ENCODE peak calls at places on chromosomes 5 and 9, in six cellular contexts. U, S, I, L, Z and W are unnamed samples.

GRCh38 chr9:86660146-86660545 is 287.2 kb downstream of the GAS1 start:
- DNase-seq in U (peak; percentile 87), S (no peak), I (no peak), L (no peak), Z (no peak), W (no peak)

GRCh38 chr9:103941104-103941503 is 153.0 kb upstream of the SMC2 start:
- DNase-seq in U (no peak), S (no peak), I (no peak), L (no peak), Z (no peak), W (no peak)

GRCh38 chr5:149079883-149080282 is 17.0 kb upstream of the SH3TC2 start:
- DNase-seq in U (peak; percentile 32), S (no peak), I (peak; percentile 86), L (no peak), Z (no peak), W (no peak)

GRCh38 chr5:113084402-113085083 is 107.9 kb downstream of the DCP2 start:
- DNase-seq in U (no peak), S (no peak), I (peak; percentile 26), L (no peak), Z (no peak), W (no peak)

GRCh38 chr5:92758552-92758951 is 822.5 kb downstream of the NR2F1-AS1 start:
- DNase-seq in U (peak; percentile 73), S (no peak), I (peak; percentile 47), L (no peak), Z (no peak), W (no peak)

GRCh38 chr9:71895955-71896354 is 15.0 kb downstream of the ABHD17B start:
- DNase-seq in U (no peak), S (no peak), I (no peak), L (no peak), Z (no peak), W (no peak)

GRCh38 chr5:55993013-55993412 is 1.8 kb downstream of the IL6ST start:
- DNase-seq in U (peak; percentile 73), S (no peak), I (peak; percentile 74), L (peak; percentile 63), Z (no peak), W (no peak)

GRCh38 chr9:85043248-85043647 is 373.7 kb downstream of the NTRK2 start:
- DNase-seq in U (no peak), S (no peak), I (no peak), L (peak; percentile 27), Z (no peak), W (no peak)

GRCh38 chr5:82349651-82350050 is 71.5 kb upstream of the RPS23 start:
- DNase-seq in U (no peak), S (no peak), I (no peak), L (no peak), Z (no peak), W (no peak)

GRCh38 chr9:116390306-116391228 is 237.0 kb downstream of the PAPPA start:
- DNase-seq in U (peak; percentile 54), S (no peak), I (no peak), L (no peak), Z (no peak), W (no peak)

GRCh38 chr5:157530226-157530972 is 45.2 kb downstream of the ADAM19 start:
- DNase-seq in U (no peak), S (no peak), I (no peak), L (no peak), Z (no peak), W (no peak)

GRCh38 chr5:130032807-130033206 is 128.5 kb downstream of the CHSY3 start:
- DNase-seq in U (no peak), S (no peak), I (no peak), L (peak; percentile 12), Z (no peak), W (no peak)

GRCh38 chr9:129027224-129027684 is 877 bp downstream of the SH3GLB2 start:
- DNase-seq in U (peak; percentile 22), S (no peak), I (no peak), L (no peak), Z (peak; percentile 10), W (no peak)

GRCh38 chr5:132190161-132190817 is 37.4 kb downstream of the P4HA2 start:
- DNase-seq in U (peak; percentile 84), S (no peak), I (peak; percentile 83), L (peak; percentile 81), Z (peak; percentile 56), W (no peak)

GRCh38 chr5:175567954-175568353 is 89.6 kb downstream of the SFXN1 start:
- DNase-seq in U (no peak), S (no peak), I (no peak), L (no peak), Z (no peak), W (no peak)

GRCh38 chr9:25025156-25025555 is 479.5 kb upstream of the IZUMO3 start:
- DNase-seq in U (no peak), S (no peak), I (no peak), L (no peak), Z (no peak), W (no peak)

GRCh38 chr5:2013301-2014057 is 130.8 kb upstream of the IRX4 start:
- DNase-seq in U (no peak), S (no peak), I (no peak), L (no peak), Z (no peak), W (no peak)

GRCh38 chr9:136951541-136952353 is at the start of gene LCN12:
- DNase-seq in U (no peak), S (no peak), I (no peak), L (no peak), Z (no peak), W (no peak)

GRCh38 chr5:1038417-1039209 is 30.0 kb downstream of the NKD2 start:
- DNase-seq in U (no peak), S (no peak), I (no peak), L (no peak), Z (no peak), W (no peak)

GRCh38 chr5:61071565-61071964 is 90.7 kb downstream of the SMIM15 start:
- DNase-seq in U (no peak), S (no peak), I (no peak), L (no peak), Z (no peak), W (no peak)

GRCh38 chr9:101586651-101587050 is 8.1 kb downstream of the PPP3R2 start:
- DNase-seq in U (peak; percentile 5), S (no peak), I (no peak), L (no peak), Z (no peak), W (peak; percentile 37)

GRCh38 chr5:177242304-177242703 is 61.2 kb downstream of the RAB24 start:
- DNase-seq in U (no peak), S (no peak), I (no peak), L (no peak), Z (no peak), W (no peak)

GRCh38 chr5:68460147-68460760 is 244.7 kb downstream of the PIK3R1 start:
- DNase-seq in U (peak; percentile 65), S (peak; percentile 19), I (peak; percentile 65), L (peak; percentile 43), Z (peak; percentile 39), W (peak; percentile 11)

GRCh38 chr9:880725-881124 is 39.2 kb downstream of the DMRT1 start:
- DNase-seq in U (no peak), S (no peak), I (no peak), L (no peak), Z (no peak), W (no peak)

GRCh38 chr9:93669116-93669957 is 93.0 kb downstream of the PHF2 start:
- DNase-seq in U (peak; percentile 12), S (no peak), I (peak; percentile 24), L (no peak), Z (no peak), W (no peak)

GRCh38 chr5:126650463-126650862 is 49.7 kb downstream of the PHAX start:
- DNase-seq in U (no peak), S (no peak), I (no peak), L (no peak), Z (no peak), W (no peak)

GRCh38 chr9:129373361-129373760 is 195.3 kb upstream of the IER5L start:
- DNase-seq in U (no peak), S (no peak), I (no peak), L (no peak), Z (no peak), W (no peak)

GRCh38 chr5:9201761-9202160 is 344.1 kb downstream of the SEMA5A start:
- DNase-seq in U (no peak), S (no peak), I (no peak), L (no peak), Z (no peak), W (no peak)

GRCh38 chr9:36163049-36163839 is 5.9 kb upstream of the CCIN start:
- DNase-seq in U (peak; percentile 75), S (no peak), I (peak; percentile 84), L (no peak), Z (no peak), W (no peak)

GRCh38 chr5:9617191-9617590 is 13.0 kb downstream of the TAS2R1 start:
- DNase-seq in U (peak; percentile 52), S (no peak), I (peak; percentile 74), L (no peak), Z (no peak), W (no peak)

GRCh38 chr9:133269537-133270357 is 5.3 kb downstream of the ABO start:
- DNase-seq in U (no peak), S (no peak), I (no peak), L (no peak), Z (no peak), W (no peak)

GRCh38 chr5:61919920-61920319 is 386.1 kb upstream of the KIF2A start:
- DNase-seq in U (no peak), S (no peak), I (peak; percentile 21), L (no peak), Z (peak; percentile 80), W (no peak)

GRCh38 chr5:153756540-153756939 is 266.1 kb downstream of the GRIA1 start:
- DNase-seq in U (peak; percentile 26), S (no peak), I (peak; percentile 12), L (no peak), Z (no peak), W (no peak)

GRCh38 chr5:147403659-147404640 is 105.9 kb downstream of the DPYSL3 start:
- DNase-seq in U (peak; percentile 99), S (no peak), I (peak; percentile 99), L (no peak), Z (no peak), W (no peak)

GRCh38 chr5:80175337-80175736 is 80.5 kb downstream of the SERINC5 start:
- DNase-seq in U (no peak), S (no peak), I (no peak), L (no peak), Z (no peak), W (no peak)